ENCODE peak calls at places on chromosomes 7 and 10, in seven cellular contexts. One of them, this sample, is unnamed.

GRCh38 chr7:104137971-104138370 is 69.8 kb downstream of the ORC5 start:
- DNase-seq in chondrocyte: no peak
- DNase-seq in NCI-H1105 treated with DMSO at 0.1 percent for 48 hours: no peak
- DNase-seq in SJSA1: peak; percentile 55
- DNase-seq in glutamatergic neuron: no peak
- DNase-seq in KG1: no peak
- DNase-seq in NCI-H146: no peak
- DNase-seq in this sample: no peak

GRCh38 chr10:63133787-63134557 is 844 bp downstream of the NRBF2 start:
- DNase-seq in chondrocyte: no peak
- DNase-seq in NCI-H1105 treated with DMSO at 0.1 percent for 48 hours: no peak
- DNase-seq in SJSA1: peak; percentile 46
- DNase-seq in glutamatergic neuron: no peak
- DNase-seq in KG1: peak; percentile 37
- DNase-seq in NCI-H146: no peak
- DNase-seq in this sample: no peak

GRCh38 chr7:25840209-25840792 is 311.7 kb upstream of the NFE2L3 start:
- DNase-seq in chondrocyte: no peak
- DNase-seq in NCI-H1105 treated with DMSO at 0.1 percent for 48 hours: no peak
- DNase-seq in SJSA1: no peak
- DNase-seq in glutamatergic neuron: no peak
- DNase-seq in KG1: no peak
- DNase-seq in NCI-H146: no peak
- DNase-seq in this sample: no peak

GRCh38 chr10:130864951-130865350 is 446.6 kb downstream of the TCERG1L start:
- DNase-seq in chondrocyte: no peak
- DNase-seq in NCI-H1105 treated with DMSO at 0.1 percent for 48 hours: no peak
- DNase-seq in SJSA1: no peak
- DNase-seq in glutamatergic neuron: no peak
- DNase-seq in KG1: no peak
- DNase-seq in NCI-H146: no peak
- DNase-seq in this sample: no peak

GRCh38 chr10:3094565-3095168 is 27.3 kb downstream of the PFKP start:
- DNase-seq in chondrocyte: no peak
- DNase-seq in NCI-H1105 treated with DMSO at 0.1 percent for 48 hours: no peak
- DNase-seq in SJSA1: no peak
- DNase-seq in glutamatergic neuron: no peak
- DNase-seq in KG1: no peak
- DNase-seq in NCI-H146: no peak
- DNase-seq in this sample: no peak

GRCh38 chr10:26199841-26200240 is 16.7 kb upstream of the GAD2 start:
- DNase-seq in chondrocyte: no peak
- DNase-seq in NCI-H1105 treated with DMSO at 0.1 percent for 48 hours: no peak
- DNase-seq in SJSA1: no peak
- DNase-seq in glutamatergic neuron: no peak
- DNase-seq in KG1: no peak
- DNase-seq in NCI-H146: no peak
- DNase-seq in this sample: no peak

GRCh38 chr7:155593455-155594162 is 47.2 kb upstream of the CNPY1 start:
- DNase-seq in chondrocyte: peak; percentile 79
- DNase-seq in NCI-H1105 treated with DMSO at 0.1 percent for 48 hours: no peak
- DNase-seq in SJSA1: no peak
- DNase-seq in glutamatergic neuron: no peak
- DNase-seq in KG1: no peak
- DNase-seq in NCI-H146: no peak
- DNase-seq in this sample: no peak

GRCh38 chr10:17123062-17123661 is 6.4 kb downstream of the CUBN start:
- DNase-seq in chondrocyte: no peak
- DNase-seq in NCI-H1105 treated with DMSO at 0.1 percent for 48 hours: no peak
- DNase-seq in SJSA1: no peak
- DNase-seq in glutamatergic neuron: no peak
- DNase-seq in KG1: no peak
- DNase-seq in NCI-H146: no peak
- DNase-seq in this sample: no peak

GRCh38 chr10:17053061-17053460 is 76.5 kb downstream of the CUBN start:
- DNase-seq in chondrocyte: no peak
- DNase-seq in NCI-H1105 treated with DMSO at 0.1 percent for 48 hours: no peak
- DNase-seq in SJSA1: no peak
- DNase-seq in glutamatergic neuron: no peak
- DNase-seq in KG1: no peak
- DNase-seq in NCI-H146: no peak
- DNase-seq in this sample: no peak

GRCh38 chr7:29038463-29038862 is 80.3 kb upstream of the TRIL start:
- DNase-seq in chondrocyte: no peak
- DNase-seq in NCI-H1105 treated with DMSO at 0.1 percent for 48 hours: no peak
- DNase-seq in SJSA1: no peak
- DNase-seq in glutamatergic neuron: no peak
- DNase-seq in KG1: no peak
- DNase-seq in NCI-H146: no peak
- DNase-seq in this sample: no peak

GRCh38 chr7:158814637-158815036 is 14.7 kb downstream of the ESYT2 start:
- DNase-seq in chondrocyte: no peak
- DNase-seq in NCI-H1105 treated with DMSO at 0.1 percent for 48 hours: no peak
- DNase-seq in SJSA1: no peak
- DNase-seq in glutamatergic neuron: no peak
- DNase-seq in KG1: no peak
- DNase-seq in NCI-H146: no peak
- DNase-seq in this sample: no peak

GRCh38 chr7:75054744-75055527 is 18.7 kb downstream of the RCC1L start:
- DNase-seq in chondrocyte: no peak
- DNase-seq in NCI-H1105 treated with DMSO at 0.1 percent for 48 hours: no peak
- DNase-seq in SJSA1: no peak
- DNase-seq in glutamatergic neuron: no peak
- DNase-seq in KG1: no peak
- DNase-seq in NCI-H146: no peak
- DNase-seq in this sample: peak; percentile 90

GRCh38 chr7:100483728-100484635 is at the start of gene NYAP1:
- DNase-seq in chondrocyte: no peak
- DNase-seq in NCI-H1105 treated with DMSO at 0.1 percent for 48 hours: peak; percentile 48
- DNase-seq in SJSA1: peak; percentile 67
- DNase-seq in glutamatergic neuron: no peak
- DNase-seq in KG1: no peak
- DNase-seq in NCI-H146: peak; percentile 79
- DNase-seq in this sample: peak; percentile 83

GRCh38 chr7:156473476-156474240 is 166.9 kb upstream of the RNF32 start:
- DNase-seq in chondrocyte: no peak
- DNase-seq in NCI-H1105 treated with DMSO at 0.1 percent for 48 hours: peak; percentile 38
- DNase-seq in SJSA1: no peak
- DNase-seq in glutamatergic neuron: peak; percentile 54
- DNase-seq in KG1: no peak
- DNase-seq in NCI-H146: peak; percentile 25
- DNase-seq in this sample: peak; percentile 73

GRCh38 chr7:73850781-73851207 is 8.5 kb upstream of the METTL27 start:
- DNase-seq in chondrocyte: no peak
- DNase-seq in NCI-H1105 treated with DMSO at 0.1 percent for 48 hours: no peak
- DNase-seq in SJSA1: peak; percentile 91
- DNase-seq in glutamatergic neuron: no peak
- DNase-seq in KG1: no peak
- DNase-seq in NCI-H146: no peak
- DNase-seq in this sample: no peak

GRCh38 chr10:72335394-72336258 is 19.1 kb downstream of the DNAJB12 start:
- DNase-seq in chondrocyte: no peak
- DNase-seq in NCI-H1105 treated with DMSO at 0.1 percent for 48 hours: no peak
- DNase-seq in SJSA1: no peak
- DNase-seq in glutamatergic neuron: peak; percentile 49
- DNase-seq in KG1: peak; percentile 72
- DNase-seq in NCI-H146: no peak
- DNase-seq in this sample: peak; percentile 91

GRCh38 chr7:77532247-77532646 is 4.8 kb upstream of the PTPN12 start:
- DNase-seq in chondrocyte: no peak
- DNase-seq in NCI-H1105 treated with DMSO at 0.1 percent for 48 hours: no peak
- DNase-seq in SJSA1: no peak
- DNase-seq in glutamatergic neuron: no peak
- DNase-seq in KG1: no peak
- DNase-seq in NCI-H146: no peak
- DNase-seq in this sample: no peak

GRCh38 chr10:58435297-58435696 is 50.1 kb downstream of the TFAM start:
- DNase-seq in chondrocyte: no peak
- DNase-seq in NCI-H1105 treated with DMSO at 0.1 percent for 48 hours: no peak
- DNase-seq in SJSA1: peak; percentile 98
- DNase-seq in glutamatergic neuron: no peak
- DNase-seq in KG1: no peak
- DNase-seq in NCI-H146: no peak
- DNase-seq in this sample: peak; percentile 65

GRCh38 chr10:103374263-103374662 is 6.5 kb downstream of the TAF5 start:
- DNase-seq in chondrocyte: no peak
- DNase-seq in NCI-H1105 treated with DMSO at 0.1 percent for 48 hours: no peak
- DNase-seq in SJSA1: no peak
- DNase-seq in glutamatergic neuron: no peak
- DNase-seq in KG1: no peak
- DNase-seq in NCI-H146: no peak
- DNase-seq in this sample: no peak

GRCh38 chr10:33611423-33611822 is 277.0 kb upstream of the NRP1 start:
- DNase-seq in chondrocyte: no peak
- DNase-seq in NCI-H1105 treated with DMSO at 0.1 percent for 48 hours: no peak
- DNase-seq in SJSA1: no peak
- DNase-seq in glutamatergic neuron: no peak
- DNase-seq in KG1: no peak
- DNase-seq in NCI-H146: no peak
- DNase-seq in this sample: no peak

GRCh38 chr7:140035400-140036223 is 27.1 kb downstream of the PARP12 start:
- DNase-seq in chondrocyte: no peak
- DNase-seq in NCI-H1105 treated with DMSO at 0.1 percent for 48 hours: no peak
- DNase-seq in SJSA1: no peak
- DNase-seq in glutamatergic neuron: no peak
- DNase-seq in KG1: no peak
- DNase-seq in NCI-H146: no peak
- DNase-seq in this sample: no peak

GRCh38 chr10:124696446-124697392 is 47.5 kb downstream of the FAM53B start:
- DNase-seq in chondrocyte: no peak
- DNase-seq in NCI-H1105 treated with DMSO at 0.1 percent for 48 hours: no peak
- DNase-seq in SJSA1: no peak
- DNase-seq in glutamatergic neuron: no peak
- DNase-seq in KG1: no peak
- DNase-seq in NCI-H146: no peak
- DNase-seq in this sample: peak; percentile 34

GRCh38 chr7:2232766-2233520 is at the start of gene MAD1L1:
- DNase-seq in chondrocyte: no peak
- DNase-seq in NCI-H1105 treated with DMSO at 0.1 percent for 48 hours: peak; percentile 84
- DNase-seq in SJSA1: peak; percentile 92
- DNase-seq in glutamatergic neuron: peak; percentile 97
- DNase-seq in KG1: peak; percentile 77
- DNase-seq in NCI-H146: peak; percentile 90
- DNase-seq in this sample: peak; percentile 96

This sample was measured in right cardiac atrium.